ENCODE peak calls at places on chromosomes 16 and 17, in five cellular contexts. T is IMR-90, V is K562, R is GM12878, A is SK-N-SH. H is an unnamed sample.

GRCh38 chr16:3998793-3999478 is 117.3 kb downstream of the ADCY9 start:
- DNase-seq in V (no peak), T (peak), R (no peak), A (no peak), H (peak)

GRCh38 chr16:55000595-55000994 is 69.9 kb downstream of the IRX5 start:
- DNase-seq in V (peak), T (no peak), A (no peak), R (no peak), H (peak)

GRCh38 chr16:85310868-85311585 is 198.8 kb upstream of the CIBAR2 start:
- DNase-seq in T (no peak), V (no peak), R (no peak), A (no peak), H (no peak)

GRCh38 chr16:78902291-78902690 is 698.2 kb downstream of the MAF start:
- DNase-seq in V (no peak), T (no peak), R (no peak), A (no peak), H (no peak)

GRCh38 chr17:50935201-50936124 is 69.3 kb upstream of the TOB1 start:
- DNase-seq in T (no peak), R (no peak), V (no peak), A (no peak), H (peak)

GRCh38 chr16:14302399-14303181 is 231.5 kb downstream of the MRTFB start:
- DNase-seq in R (no peak), A (peak), V (peak), T (no peak), H (no peak)

GRCh38 chr17:45263477-45263860 is 1.6 kb upstream of the SPATA32 start:
- DNase-seq in R (no peak), A (no peak), T (no peak), V (no peak), H (no peak)

GRCh38 chr17:51439395-51440229 is 179.3 kb downstream of the UTP18 start:
- DNase-seq in V (no peak), T (no peak), R (no peak), A (no peak), H (no peak)

GRCh38 chr17:31537558-31537957 is 146.1 kb downstream of the RAB11FIP4 start:
- DNase-seq in R (no peak), V (no peak), T (peak), A (no peak), H (no peak)

GRCh38 chr16:60438894-60439293 is 1597.3 kb downstream of the CDH8 start:
- DNase-seq in A (no peak), R (no peak), T (no peak), V (no peak), H (no peak)

GRCh38 chr17:83062818-83063671 is 16.4 kb upstream of the METRNL start:
- DNase-seq in R (no peak), V (no peak), T (no peak), A (peak), H (no peak)

GRCh38 chr17:61338000-61338864 is 61.4 kb upstream of the TBX2 start:
- DNase-seq in V (no peak), A (no peak), T (peak), R (no peak), H (peak)

GRCh38 chr16:85980686-85981085 is 81.7 kb downstream of the IRF8 start:
- DNase-seq in T (no peak), V (no peak), A (no peak), R (no peak), H (no peak)

GRCh38 chr16:870856-871561 is 70.5 kb upstream of the GNG13 start:
- DNase-seq in R (no peak), T (no peak), V (no peak), A (no peak), H (no peak)

GRCh38 chr17:6641374-6641818 is 536 bp downstream of the TXNDC17 start:
- DNase-seq in R (no peak), V (no peak), A (no peak), T (no peak), H (no peak)

GRCh38 chr16:1245452-1246005 is 5.0 kb downstream of the TPSAB1 start:
- DNase-seq in T (no peak), R (no peak), A (no peak), V (no peak), H (no peak)

GRCh38 chr17:57294629-57295501 is 38.5 kb downstream of the MSI2 start:
- DNase-seq in A (peak), T (peak), R (no peak), V (peak), H (peak)

GRCh38 chr16:80836846-80837245 is 32.4 kb upstream of the CDYL2 start:
- DNase-seq in R (no peak), A (no peak), T (no peak), V (no peak), H (no peak)

GRCh38 chr16:4016648-4017047 is 99.6 kb downstream of the ADCY9 start:
- DNase-seq in V (no peak), A (no peak), R (no peak), T (peak), H (no peak)

GRCh38 chr17:11644265-11645212 is 46.3 kb downstream of the DNAH9 start:
- DNase-seq in V (peak), R (no peak), T (peak), A (peak), H (peak)

GRCh38 chr16:9042943-9043680 is 48.3 kb upstream of the HAPSTR1 start:
- DNase-seq in A (no peak), V (no peak), R (no peak), T (peak), H (no peak)

GRCh38 chr17:38852771-38853291 is 690 bp downstream of the RPL23 start:
- DNase-seq in V (peak), R (no peak), A (no peak), T (no peak), H (no peak)

GRCh38 chr16:24203675-24204074 is 52.5 kb upstream of the CACNG3 start:
- DNase-seq in T (no peak), R (peak), V (no peak), A (no peak), H (no peak)

GRCh38 chr17:57918017-57918895 is 37.0 kb downstream of the CUEDC1 start:
- DNase-seq in T (peak), R (no peak), A (no peak), V (no peak), H (no peak)

GRCh38 chr16:21302898-21303528 is 24.9 kb upstream of the CRYM start:
- DNase-seq in T (peak), R (peak), A (no peak), V (peak), H (peak)

GRCh38 chr17:67378444-67379250 is 1.6 kb downstream of the PITPNC1 start:
- DNase-seq in A (peak), T (peak), R (no peak), V (peak), H (peak)

GRCh38 chr17:6677158-6677831 is 25.7 kb downstream of the C17orf100 start:
- DNase-seq in V (no peak), T (peak), A (no peak), R (no peak), H (no peak)

GRCh38 chr16:1678500-1679098 is 520 bp downstream of the JPT2 start:
- DNase-seq in R (no peak), A (no peak), T (peak), V (no peak), H (peak)

GRCh38 chr17:39738568-39738901 is 797 bp downstream of the GRB7 start:
- DNase-seq in R (no peak), A (no peak), V (peak), T (no peak), H (peak)

GRCh38 chr16:31362476-31363405 is 7.8 kb downstream of the ITGAX start:
- DNase-seq in R (no peak), T (no peak), A (no peak), V (no peak), H (no peak)

GRCh38 chr16:84618428-84619102 is 687 bp upstream of the COTL1 start:
- DNase-seq in V (peak), R (no peak), T (peak), A (peak), H (peak)

GRCh38 chr17:13576661-13577526 is 24.8 kb downstream of the HS3ST3A1 start:
- DNase-seq in R (no peak), T (no peak), A (no peak), V (no peak), H (no peak)

GRCh38 chr17:50818266-50818665 is 17.1 kb upstream of the WFIKKN2 start:
- DNase-seq in T (no peak), V (no peak), A (no peak), R (no peak), H (no peak)

GRCh38 chr16:89120921-89121351 is 27.3 kb downstream of the ACSF3 start:
- DNase-seq in R (no peak), V (no peak), A (no peak), T (no peak), H (no peak)
- TF ChIP-seq SMC3 in R (no peak), V (no peak), A (no peak), T (no peak), H (no peak)

GRCh38 chr16:50152386-50152806 is 710 bp upstream of the TENT4B start:
- DNase-seq in V (no peak), A (no peak), R (peak), T (no peak), H (peak)
- TF ChIP-seq RCOR1 in V (no peak), A (no peak), R (peak), T (no peak), H (no peak)

GRCh38 chr16:57480754-57481230 is 5.5 kb downstream of the DOK4 start:
- DNase-seq in A (peak), R (no peak), T (no peak), V (no peak), H (no peak)

GRCh38 chr16:57479043-57479421 is 7.3 kb downstream of the DOK4 start:
- DNase-seq in R (no peak), T (no peak), A (peak), V (no peak), H (no peak)

GRCh38 chr16:57478396-57479024 is 7.8 kb downstream of the DOK4 start:
- DNase-seq in R (no peak), V (no peak), T (no peak), A (no peak), H (no peak)

GRCh38 chr16:57480127-57480753 is 6.1 kb downstream of the DOK4 start:
- DNase-seq in A (peak), R (no peak), T (peak), V (peak), H (peak)

GRCh38 chr16:57479422-57480126 is 6.7 kb downstream of the DOK4 start:
- DNase-seq in T (peak), A (peak), V (no peak), R (no peak), H (no peak)
- TF ChIP-seq SMC3 in T (no peak), A (no peak), V (no peak), R (no peak), H (no peak)

DNA sequence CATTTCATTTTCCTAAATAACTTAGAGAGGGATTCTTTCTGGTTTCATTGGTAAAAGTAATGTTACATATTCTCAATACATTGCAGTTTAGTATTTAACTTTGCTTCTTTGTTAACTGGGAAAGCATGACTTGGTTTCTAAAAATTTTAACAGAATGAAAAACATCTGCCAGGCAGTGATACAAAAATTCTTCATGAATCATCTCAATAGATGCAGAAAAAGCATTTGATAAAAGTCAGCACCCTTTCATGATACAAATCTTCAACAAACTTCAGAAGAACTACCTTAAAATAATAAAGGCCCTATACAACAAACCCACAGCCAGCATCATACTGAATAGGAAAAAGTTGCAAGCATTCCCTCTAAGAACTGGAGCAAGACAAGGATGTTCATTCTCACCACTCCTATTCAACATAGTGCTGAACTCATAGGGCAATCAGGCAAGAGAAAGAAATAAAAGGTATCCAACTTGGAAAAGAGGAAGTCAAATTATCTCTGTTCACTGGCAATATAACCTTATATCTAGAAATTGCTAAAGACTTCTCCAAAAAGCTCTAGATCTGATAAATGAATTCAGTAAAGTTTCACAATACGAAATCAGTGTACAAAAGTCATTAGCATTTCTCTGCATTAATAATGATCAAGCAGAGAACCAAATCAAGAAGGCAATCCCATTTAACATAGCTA is 50.4 kb downstream of the SLFN5 start:
- DNase-seq in A (no peak), V (no peak), R (no peak), T (no peak), H (no peak)
- TF ChIP-seq RCOR1 in A (no peak), V (no peak), R (no peak), T (no peak), H (no peak)

DNA sequence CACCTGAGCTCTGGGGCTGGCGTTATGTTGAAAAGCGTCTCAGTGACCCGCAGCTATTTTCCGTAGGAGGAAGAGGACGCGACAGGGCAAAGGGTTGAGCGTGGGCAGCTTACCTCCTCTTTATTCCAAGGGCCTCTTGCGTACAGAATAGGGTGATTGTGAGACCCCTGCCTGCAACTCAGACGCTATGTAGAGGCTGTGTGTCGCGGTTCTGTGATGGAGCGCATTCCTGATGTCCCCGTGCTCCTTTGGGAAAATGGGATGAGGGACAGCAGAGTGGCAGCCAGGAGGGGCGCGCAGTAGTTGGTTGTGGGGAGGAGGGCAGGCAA is 533 bp upstream of the CDH8 start:
- DNase-seq in A (no peak), V (no peak), R (no peak), T (no peak), H (no peak)
- TF ChIP-seq SMC3 in A (no peak), V (no peak), R (no peak), T (no peak), H (no peak)

GRCh38 chr16:49910761-49911160 is 54.8 kb upstream of the ZNF423 start:
- DNase-seq in A (peak), R (no peak), V (no peak), T (no peak), H (no peak)
- TF ChIP-seq RCOR1 in A (no peak), R (no peak), V (no peak), T (no peak), H (no peak)

DNA sequence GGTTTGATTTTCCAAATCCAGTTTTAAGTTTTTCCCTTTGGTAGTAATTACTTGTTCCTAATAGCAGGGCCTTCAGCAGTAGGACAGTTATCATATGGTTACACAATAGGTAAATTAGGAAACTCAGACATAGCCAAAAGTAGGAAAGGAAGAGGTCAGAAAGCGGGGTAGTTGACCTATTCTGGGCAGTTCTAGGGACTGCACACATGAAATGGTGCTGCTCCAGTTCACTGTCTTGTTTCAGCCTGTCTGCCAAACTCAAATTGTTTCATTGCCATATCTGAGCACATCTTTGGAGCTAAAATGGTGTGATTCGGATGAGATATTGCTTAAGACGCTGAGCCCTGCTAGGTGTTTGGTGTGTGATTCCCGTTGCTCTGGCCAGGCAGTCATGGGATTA is 56.7 kb downstream of the TANGO6 start:
- DNase-seq in A (no peak), R (no peak), T (no peak), V (no peak), H (no peak)
- TF ChIP-seq SMC3 in A (no peak), R (no peak), T (no peak), V (no peak), H (no peak)

GRCh38 chr16:68134644-68135043 is 49.5 kb downstream of the NFATC3 start:
- DNase-seq in V (no peak), T (no peak), R (no peak), A (no peak), H (no peak)
- TF ChIP-seq RCOR1 in V (no peak), T (no peak), R (no peak), A (no peak), H (no peak)